ENCODE peak calls at places on chromosomes 2 and 18, in nine cellular contexts. N is activated CD4-positive, alpha-beta memory T cell treated with anti-CD3 and anti-CD28 coated beads, Interleukin-2, amount 10 ng/mL, durations not matched to agents 7 days and 5 days; U is A549; M is iris pigment epithelial cell; Z is GM19239; W is A673; B is EL; Q is activated effector memory CD4-positive, alpha-beta T cell treated with Interleukin-2 at 50 U/mL for 16 hours; P is activated gamma-delta T cell treated with Interleukin-2 at 50 U/mL for 16 hours. F is an unnamed sample.

GRCh38 chr2:145939949-145940348 is 1420.0 kb upstream of the ZEB2 start:
- DNase-seq in Q (no peak), U (no peak), Z (no peak), B (no peak), M (peak; percentile 15), P (no peak), W (no peak), N (no peak), F (peak; percentile 81)

GRCh38 chr2:240429341-240429871 is 6.1 kb upstream of the GPC1 start:
- DNase-seq in Z (no peak), Q (no peak), N (no peak), M (no peak), W (no peak), U (no peak), B (no peak), P (peak; percentile 2), F (no peak)

GRCh38 chr18:68791801-68792200 is 6.1 kb upstream of the CCDC102B start:
- DNase-seq in N (no peak), B (no peak), U (peak; percentile 3), W (no peak), M (peak; percentile 22), Z (no peak), P (no peak), Q (no peak), F (no peak)

GRCh38 chr2:207165121-207166038 is at the start of gene KLF7:
- DNase-seq in P (peak; percentile 49), B (peak; percentile 49), U (no peak), N (peak; percentile 64), W (peak; percentile 46), M (peak; percentile 61), Q (peak; percentile 47), Z (no peak), F (peak; percentile 43)

GRCh38 chr2:39469807-39470206 is 32.7 kb upstream of the MAP4K3 start:
- DNase-seq in P (no peak), Q (no peak), W (no peak), M (peak; percentile 83), N (no peak), Z (peak; percentile 12), B (peak; percentile 72), U (peak; percentile 26), F (peak; percentile 74)

GRCh38 chr2:232341739-232342126 is 36.8 kb upstream of the ALPP start:
- DNase-seq in U (no peak), P (no peak), B (no peak), N (no peak), M (no peak), W (no peak), Q (no peak), Z (no peak), F (no peak)

GRCh38 chr18:70464343-70465114 is 175.7 kb downstream of the SOCS6 start:
- DNase-seq in Z (peak; percentile 17), B (peak; percentile 75), P (peak; percentile 20), N (peak; percentile 25), U (peak; percentile 75), M (peak; percentile 65), W (peak; percentile 77), Q (no peak), F (peak; percentile 57)

GRCh38 chr18:6683112-6683876 is 46.2 kb upstream of the ARHGAP28 start:
- DNase-seq in M (no peak), P (no peak), U (no peak), W (no peak), Z (no peak), Q (no peak), B (no peak), N (no peak), F (no peak)

GRCh38 chr2:24077535-24077877 is 1.4 kb upstream of the SF3B6 start:
- DNase-seq in M (peak; percentile 20), B (no peak), N (no peak), Q (no peak), P (no peak), Z (no peak), W (no peak), U (no peak), F (no peak)

GRCh38 chr2:3180082-3180908 is 197.3 kb downstream of the EIPR1 start:
- DNase-seq in B (no peak), U (peak; percentile 18), W (peak; percentile 19), Q (no peak), P (no peak), N (no peak), M (no peak), Z (no peak), F (no peak)

GRCh38 chr2:213199871-213200270 is 48.5 kb upstream of the IKZF2 start:
- DNase-seq in W (no peak), Z (no peak), N (no peak), Q (no peak), U (peak; percentile 3), M (peak; percentile 85), P (no peak), B (peak; percentile 75), F (peak; percentile 43)

GRCh38 chr2:28678944-28679343 is 72.7 kb upstream of the PPP1CB start:
- DNase-seq in Q (no peak), U (no peak), B (no peak), W (no peak), N (no peak), P (no peak), Z (no peak), M (no peak), F (no peak)

GRCh38 chr2:44362207-44363015 is 664 bp downstream of the CAMKMT start:
- DNase-seq in U (peak; percentile 36), W (peak; percentile 67), N (peak; percentile 50), Z (peak; percentile 2), Q (peak; percentile 30), M (peak; percentile 51), B (peak; percentile 63), P (peak; percentile 25), F (peak; percentile 58)

GRCh38 chr2:157364257-157364974 is 38.8 kb upstream of the ERMN start:
- DNase-seq in N (no peak), W (no peak), P (no peak), U (no peak), M (no peak), B (no peak), Q (no peak), Z (peak; percentile 10), F (no peak)

GRCh38 chr18:3061581-3062416 is 48.9 kb upstream of the LPIN2 start:
- DNase-seq in Z (no peak), P (peak; percentile 34), U (no peak), Q (no peak), W (no peak), B (no peak), M (no peak), N (peak; percentile 65), F (no peak)